ENCODE peak calls at places on chromosomes 13 and 19, in five cellular contexts. A, G, V, B and Y are unnamed samples.

GRCh38 chr13:38819596-38819995 is 132.7 kb downstream of the FREM2 start:
- DNase-seq in A (no peak), G (no peak), V (no peak), B (no peak), Y (no peak)

GRCh38 chr13:39665763-39666162 is 10.3 kb downstream of the COG6 start:
- DNase-seq in A (no peak), G (no peak), V (no peak), B (no peak), Y (no peak)

GRCh38 chr19:33085570-33086128 is 4.7 kb downstream of the GPATCH1 start:
- DNase-seq in A (no peak), G (no peak), V (no peak), B (no peak), Y (no peak)

GRCh38 chr19:1871140-1871597 is 7.8 kb upstream of the KLF16 start:
- DNase-seq in A (no peak), G (no peak), V (no peak), B (no peak), Y (no peak)

GRCh38 chr19:35295453-35295791 is 3.5 kb downstream of the MAG start:
- DNase-seq in A (no peak), G (no peak), V (no peak), B (no peak), Y (no peak)

GRCh38 chr19:5154129-5154798 is 185.4 kb downstream of the KDM4B start:
- DNase-seq in A (peak), G (no peak), V (no peak), B (no peak), Y (no peak)

GRCh38 chr19:15576526-15577156 is 38.4 kb upstream of the CYP4F8 start:
- DNase-seq in A (no peak), G (no peak), V (no peak), B (no peak), Y (no peak)

GRCh38 chr13:26310470-26310869 is 56.5 kb downstream of the CDK8 start:
- DNase-seq in A (no peak), G (no peak), V (no peak), B (no peak), Y (no peak)

GRCh38 chr19:56917998-56918397 is 77.5 kb upstream of the PEG3 start:
- DNase-seq in A (no peak), G (no peak), V (no peak), B (no peak), Y (no peak)

GRCh38 chr13:20157387-20157786 is 3.5 kb downstream of the GJA3 start:
- DNase-seq in A (no peak), G (no peak), V (no peak), B (no peak), Y (no peak)